ENCODE peak calls at places on chromosome 10, in five cellular contexts. V, J, Q, I and X are unnamed samples. For H3K9me3 and H3K4me1, the result is how much of the 10 kb centered on the place peaks cover.

GRCh38 chr10:74596713-74597112 is 229.7 kb upstream of the KAT6B start:
- DNase-seq in V (no peak), J (no peak), Q (no peak), I (no peak), X (no peak)

GRCh38 chr10:25604591-25604990 is 329.4 kb upstream of the MYO3A start:
- DNase-seq in V (no peak), J (peak), Q (no peak), I (no peak), X (no peak)

GRCh38 chr10:11573497-11573896 is 38.0 kb downstream of the USP6NL start:
- DNase-seq in V (no peak), J (peak), Q (no peak), I (peak), X (no peak)

GRCh38 chr10:113357688-113358306 is 195.1 kb upstream of the HABP2 start:
- DNase-seq in V (no peak), J (peak), Q (no peak), I (no peak), X (no peak)

GRCh38 chr10:132868995-132869394 is 73.4 kb downstream of the CFAP46 start:
- DNase-seq in V (no peak), J (no peak), Q (peak), I (no peak), X (no peak)

GRCh38 chr10:94225589-94225988 is 137.2 kb downstream of the NOC3L start:
- DNase-seq in V (no peak), J (no peak), Q (no peak), I (no peak), X (no peak)

GRCh38 chr10:123576706-123577105 is 89.4 kb upstream of the GPR26 start:
- DNase-seq in V (no peak), J (no peak), Q (no peak), I (no peak), X (no peak)

GRCh38 chr10:15189133-15189881 is 20.8 kb upstream of the NMT2 start:
- DNase-seq in V (no peak), J (no peak), Q (no peak), I (no peak), X (no peak)

GRCh38 chr10:124935946-124936345 is 6.0 kb upstream of the ZRANB1 start:
- DNase-seq in V (no peak), J (no peak), Q (no peak), I (no peak), X (no peak)

GRCh38 chr10:18158698-18159342 is 18.6 kb downstream of the CACNB2 start:
- DNase-seq in V (no peak), J (no peak), Q (no peak), I (no peak), X (no peak)

GRCh38 chr10:99329891-99330674 is 927 bp downstream of the CNNM1 start:
- DNase-seq in V (no peak), J (peak), Q (no peak), I (no peak), X (peak)

GRCh38 chr10:84329094-84329611 is 764 bp downstream of the CCSER2 start:
- DNase-seq in V (peak), J (peak), Q (peak), I (no peak), X (peak)

GRCh38 chr10:133237241-133238065 is at the start of gene VENTX:
- DNase-seq in V (no peak), J (peak), Q (no peak), I (no peak), X (no peak)

GRCh38 chr10:130428936-130429335 is 292.7 kb downstream of the GLRX3 start:
- DNase-seq in V (no peak), J (no peak), Q (no peak), I (no peak), X (no peak)

GRCh38 chr10:116694927-116695268 is 47.5 kb downstream of the HSPA12A start:
- DNase-seq in V (no peak), J (no peak), Q (no peak), I (no peak), X (no peak)

GRCh38 chr10:63977329-63977923 is 456.2 kb downstream of the REEP3 start:
- DNase-seq in V (no peak), J (peak), Q (no peak), I (no peak), X (peak)

GRCh38 chr10:62048919-62049636 is 147.6 kb downstream of the ARID5B start:
- DNase-seq in V (peak), J (peak), Q (peak), I (no peak), X (peak)

GRCh38 chr10:5652746-5653145 is 13.6 kb downstream of the ASB13 start:
- DNase-seq in V (no peak), J (no peak), Q (no peak), I (no peak), X (no peak)

GRCh38 chr10:102401735-102402511 is 6.4 kb downstream of the NFKB2 start:
- DNase-seq in V (no peak), J (no peak), Q (no peak), I (no peak), X (no peak)

DNA sequence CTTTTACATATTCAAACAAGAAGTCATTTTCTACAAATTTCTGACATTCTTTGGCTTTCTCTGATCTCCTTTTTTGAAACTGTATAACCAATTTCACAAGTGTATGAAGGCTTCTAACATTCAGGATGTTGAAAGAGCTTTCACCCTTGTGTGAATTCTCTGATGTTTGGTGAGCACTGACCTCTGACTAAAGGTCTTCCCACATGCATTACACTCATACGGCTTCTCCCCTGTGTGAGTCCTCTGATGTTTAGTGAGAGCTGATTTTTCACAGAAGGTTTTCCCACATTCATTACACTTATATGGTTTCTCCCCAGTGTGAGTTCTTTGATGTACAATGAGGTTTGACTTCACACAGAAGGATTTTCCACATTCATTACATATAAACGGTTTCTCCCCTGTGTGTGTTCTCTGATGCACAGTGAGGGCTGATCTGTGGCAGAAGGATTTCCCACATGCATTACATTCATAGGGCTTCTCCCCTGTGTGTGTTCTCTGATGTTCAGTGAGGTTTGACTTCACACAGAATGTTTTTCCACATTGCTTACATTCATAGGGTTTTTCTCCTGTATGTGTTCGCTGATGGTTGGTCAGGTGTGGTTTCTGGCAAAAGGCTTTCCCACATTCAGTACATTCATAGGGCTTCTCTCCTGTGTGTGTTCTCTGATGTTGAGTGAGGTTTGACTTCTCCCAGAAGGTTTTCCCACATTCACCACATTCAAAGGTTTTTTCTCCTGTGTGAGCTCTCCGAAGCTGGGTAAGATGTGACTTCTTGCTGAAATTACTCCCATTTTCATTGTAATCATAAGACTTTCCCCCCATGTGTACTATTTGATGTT is 25.7 kb downstream of the ZNF248 start:
- DNase-seq in V (no peak), J (no peak), Q (no peak), I (no peak), X (no peak)
- H3K9me3 ChIP-seq in V (half or more), J (under half), Q (under half), I (under half), X (under half)

GRCh38 chr10:36111676-36112075 is 469.6 kb upstream of the FZD8 start:
- DNase-seq in V (no peak), J (peak), Q (no peak), I (no peak), X (no peak)

GRCh38 chr10:36114913-36115312 is 472.8 kb upstream of the FZD8 start:
- DNase-seq in V (no peak), J (no peak), Q (no peak), I (no peak), X (no peak)

GRCh38 chr10:36114141-36114540 is 472.0 kb upstream of the FZD8 start:
- DNase-seq in V (no peak), J (no peak), Q (no peak), I (no peak), X (no peak)

GRCh38 chr10:36109399-36110023 is 467.4 kb upstream of the FZD8 start:
- DNase-seq in V (no peak), J (no peak), Q (no peak), I (no peak), X (no peak)

DNA sequence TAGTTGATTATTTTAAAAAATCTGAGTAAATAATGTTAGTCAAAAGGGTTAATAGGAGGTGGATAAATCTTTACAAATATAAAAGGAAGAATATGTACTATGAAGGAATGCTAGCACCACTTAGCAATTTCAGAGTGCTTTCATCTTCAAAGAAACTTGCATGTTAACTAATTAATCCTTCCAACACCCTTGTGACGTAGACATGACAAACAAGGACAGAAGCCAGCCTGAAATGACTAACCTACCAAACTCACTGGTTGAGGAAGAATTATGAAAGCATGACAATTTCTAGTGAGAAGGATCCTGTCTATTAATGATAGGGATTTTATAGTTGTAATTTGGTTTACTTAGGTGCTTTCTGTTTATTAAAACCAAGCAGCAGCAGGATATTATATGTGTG is 468.0 kb upstream of the FZD8 start:
- DNase-seq in V (no peak), J (no peak), Q (no peak), I (no peak), X (no peak)
- H3K4me3 ChIP-seq in V (no peak), J (no peak), Q (no peak), I (no peak), X (no peak)

DNA sequence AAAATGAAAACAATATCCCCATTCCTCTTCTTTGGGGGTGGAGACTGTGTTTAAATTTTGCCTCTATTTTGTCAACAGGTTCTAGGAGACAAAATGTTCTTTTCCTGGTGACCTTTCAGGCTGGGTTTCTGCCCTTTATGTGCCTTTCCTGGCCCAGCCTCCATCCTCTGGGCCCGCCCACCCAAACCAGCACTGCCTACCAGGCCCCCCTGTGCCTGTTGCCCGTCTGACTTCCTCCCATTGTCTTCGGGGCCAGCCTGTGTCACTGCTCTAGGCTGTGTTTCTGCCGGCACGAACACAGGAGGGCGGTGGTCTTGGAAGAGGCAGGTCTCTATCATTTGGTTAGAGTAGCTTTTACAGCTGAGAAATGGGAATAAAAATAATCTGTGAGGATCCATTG is 13.9 kb downstream of the TSPAN14 start:
- DNase-seq in V (peak), J (peak), Q (peak), I (no peak), X (no peak)
- H3K4me1 ChIP-seq in V (half or more), J (half or more), Q (under half), I (half or more), X (under half)

GRCh38 chr10:37314862-37315261 is 189.5 kb downstream of the ANKRD30A start:
- DNase-seq in V (no peak), J (no peak), Q (no peak), I (no peak), X (no peak)
- H3K9me3 ChIP-seq in V (under half), J (under half), Q (under half), I (under half), X (under half)

DNA sequence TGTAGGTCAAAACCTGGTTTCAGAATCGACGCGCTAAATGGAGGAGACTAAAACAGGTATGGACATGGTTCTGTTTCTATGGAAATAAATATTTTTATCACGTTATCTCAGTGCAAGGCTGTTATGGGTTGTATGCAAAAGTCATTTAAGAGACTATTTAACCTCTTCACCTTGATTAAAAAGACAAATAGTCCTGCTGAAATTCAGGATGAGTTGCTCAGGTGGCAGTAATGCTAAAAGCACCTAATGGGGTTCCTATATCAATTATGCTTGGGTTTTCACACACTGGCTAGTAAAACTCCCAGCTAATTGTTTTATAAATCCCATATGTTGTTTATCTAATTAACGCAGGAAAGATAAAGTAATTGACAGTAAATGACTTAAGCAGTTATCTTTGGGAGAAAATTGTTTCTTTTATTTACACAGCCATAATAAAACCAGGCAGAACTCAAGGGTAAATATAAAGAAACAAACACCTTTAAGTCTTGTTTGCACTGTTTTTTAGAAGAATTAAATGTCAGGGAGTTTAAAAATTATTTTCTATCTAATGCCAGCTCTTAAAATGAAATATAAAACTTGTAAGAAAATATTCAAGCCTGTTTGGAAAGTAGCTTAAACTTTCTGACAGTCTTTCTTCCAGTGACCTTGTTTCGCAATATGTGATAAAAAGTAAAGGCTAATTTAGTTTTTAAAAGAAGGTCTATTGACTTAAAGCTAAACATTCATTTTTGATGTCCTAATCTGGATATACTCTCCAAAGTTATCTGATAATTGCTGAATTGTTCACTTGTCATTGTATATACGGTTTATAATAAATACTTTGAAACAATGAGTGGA is 3.2 kb downstream of the HHEX start:
- DNase-seq in V (no peak), J (no peak), Q (no peak), I (no peak), X (no peak)
- H3K4me3 ChIP-seq in V (no peak), J (no peak), Q (no peak), I (no peak), X (no peak)

DNA sequence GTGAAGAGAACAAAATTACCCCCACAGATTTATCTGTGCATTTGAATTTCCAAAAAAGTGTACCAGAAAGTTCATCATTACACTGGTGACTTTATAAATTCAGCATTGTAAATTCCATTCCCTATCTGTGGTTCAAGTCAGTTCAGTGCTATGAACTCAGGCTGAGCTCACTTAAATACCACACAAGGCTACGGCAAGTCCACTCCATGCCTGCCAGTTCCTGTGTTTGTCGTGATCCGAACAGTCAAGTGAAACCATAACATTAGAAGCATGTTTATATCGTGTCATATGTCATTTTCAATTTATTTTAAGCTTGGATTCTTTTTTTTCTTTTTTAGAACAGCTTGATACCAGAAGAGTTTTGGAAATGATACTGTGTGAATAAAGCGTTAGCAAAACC is 14.8 kb downstream of the MBL2 start:
- DNase-seq in V (no peak), J (no peak), Q (no peak), I (no peak), X (no peak)
- H3K4me1 ChIP-seq in V (under half), J (under half), Q (under half), I (under half), X (under half)

DNA sequence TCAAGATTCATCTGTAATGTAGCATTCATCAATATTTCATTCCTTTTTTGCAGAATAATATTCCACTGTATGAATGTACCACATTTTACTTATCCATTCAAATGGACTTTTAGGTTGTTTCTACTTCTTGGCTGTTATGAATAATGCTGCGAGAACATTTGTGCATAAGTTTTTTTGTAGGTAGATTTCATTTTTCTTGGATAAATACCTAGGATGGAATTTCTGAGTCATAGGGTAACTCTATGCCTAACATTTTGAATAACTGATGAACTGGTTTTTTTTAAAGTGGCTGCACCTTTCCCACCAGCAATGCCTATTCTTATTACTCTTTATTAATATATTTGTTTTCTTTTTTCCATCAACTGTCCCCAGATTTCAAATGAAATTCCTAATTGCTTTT is 9.1 kb upstream of the XPNPEP1 start:
- DNase-seq in V (no peak), J (no peak), Q (no peak), I (no peak), X (no peak)
- H3K9me3 ChIP-seq in V (under half), J (under half), Q (under half), I (under half), X (under half)

GRCh38 chr10:109912335-109913282 is 10.7 kb downstream of the XPNPEP1 start:
- DNase-seq in V (no peak), J (no peak), Q (no peak), I (peak), X (no peak)
- H3K4me3 ChIP-seq in V (no peak), J (no peak), Q (no peak), I (peak), X (no peak)

GRCh38 chr10:3805791-3806381 is 20.9 kb upstream of the KLF6 start:
- DNase-seq in V (no peak), J (no peak), Q (peak), I (no peak), X (no peak)
- H3K4me1 ChIP-seq in V (half or more), J (under half), Q (under half), I (under half), X (under half)

GRCh38 chr10:80491251-80492102 is 37.4 kb downstream of the TSPAN14 start:
- DNase-seq in V (no peak), J (no peak), Q (no peak), I (no peak), X (no peak)

GRCh38 chr10:80487791-80488538 is 33.9 kb downstream of the TSPAN14 start:
- DNase-seq in V (no peak), J (no peak), Q (no peak), I (no peak), X (no peak)

GRCh38 chr10:80487422-80487785 is 33.3 kb downstream of the TSPAN14 start:
- DNase-seq in V (no peak), J (no peak), Q (no peak), I (no peak), X (no peak)

GRCh38 chr10:80488539-80489066 is 34.5 kb downstream of the TSPAN14 start:
- DNase-seq in V (no peak), J (no peak), Q (no peak), I (no peak), X (no peak)

DNA sequence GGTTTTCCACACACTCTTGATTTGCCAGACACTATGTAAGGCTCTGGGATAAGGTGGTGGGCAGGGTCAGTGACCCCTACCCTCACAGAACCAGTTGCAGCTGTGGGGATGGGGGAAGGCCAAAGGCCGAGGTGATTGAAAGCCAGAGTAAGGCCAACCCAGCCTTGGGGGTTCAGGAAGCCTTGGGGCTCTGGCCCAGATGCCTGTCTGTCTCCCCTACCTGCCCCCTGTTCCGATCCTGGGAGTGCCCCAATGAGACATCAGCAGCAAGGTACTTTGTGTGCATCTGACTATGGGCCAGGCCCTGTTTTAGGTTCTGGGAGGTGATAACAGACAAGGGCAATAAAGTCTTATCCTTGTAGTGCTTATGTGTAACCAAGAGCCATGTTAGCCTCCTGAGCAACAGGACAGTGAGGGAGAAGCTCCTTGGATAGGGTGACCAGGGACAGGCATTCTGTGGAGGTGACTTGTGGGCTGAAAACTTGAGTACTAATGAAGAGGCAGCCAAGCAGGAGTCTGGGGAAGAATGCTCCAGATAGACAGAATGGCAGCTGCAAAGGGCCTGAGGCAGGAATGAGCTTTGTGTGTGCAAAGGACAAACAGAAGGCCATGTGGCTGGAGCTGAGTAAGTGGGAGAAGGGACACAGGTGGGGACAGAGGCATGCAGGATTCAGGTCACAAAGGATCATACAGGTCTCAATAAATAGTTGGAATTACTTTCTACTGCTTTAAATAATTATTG is 35.4 kb downstream of the TSPAN14 start:
- DNase-seq in V (no peak), J (no peak), Q (no peak), I (no peak), X (no peak)
- H3K9me3 ChIP-seq in V (under half), J (under half), Q (under half), I (under half), X (under half)